ENCODE peak calls at places on chromosomes 16 and 17, in ten cellular contexts. X is AG04450, M is astrocyte of the spinal cord, H is OCI-LY7, W is transverse colon, Y is stomach, P is tibial nerve, E is WTC11, T is nephron progenitor cell, S is cardiac muscle cell. C is an unnamed sample.

GRCh38 chr17:45200701-45201100 is 21.0 kb upstream of the FMNL1 start:
- DNase-seq in Y (no peak), X (no peak), S (peak), E (no peak), H (peak), M (no peak), P (peak), T (no peak), W (no peak), C (peak)

GRCh38 chr16:87945351-87946042 is 5.7 kb upstream of the BANP start:
- DNase-seq in E (peak), M (peak), X (no peak), S (peak), T (peak), W (peak), Y (peak), P (peak), H (peak), C (peak)

GRCh38 chr17:63381101-63381729 is 64.9 kb downstream of the CYB561 start:
- DNase-seq in T (no peak), W (no peak), P (no peak), H (no peak), E (no peak), S (peak), M (no peak), X (peak), Y (no peak), C (no peak)

GRCh38 chr16:56938664-56939513 is 6.9 kb downstream of the HERPUD1 start:
- DNase-seq in H (no peak), M (no peak), X (no peak), S (no peak), P (no peak), T (no peak), Y (no peak), W (no peak), E (no peak), C (no peak)

GRCh38 chr16:87970206-87970605 is 19.0 kb downstream of the BANP start:
- DNase-seq in H (no peak), Y (no peak), T (no peak), W (no peak), P (no peak), E (no peak), X (no peak), S (peak), M (peak), C (no peak)

GRCh38 chr17:62179525-62180161 is 114.6 kb upstream of the MED13 start:
- DNase-seq in M (peak), H (no peak), X (no peak), Y (no peak), S (peak), E (no peak), W (peak), T (no peak), P (no peak), C (no peak)

GRCh38 chr17:78745407-78746088 is 36.5 kb downstream of the CYTH1 start:
- DNase-seq in S (peak), T (peak), H (peak), M (peak), X (no peak), W (no peak), P (peak), E (peak), Y (no peak), C (no peak)

GRCh38 chr17:35560703-35561102 is at the start of gene SLFN14:
- DNase-seq in T (no peak), M (no peak), P (no peak), S (no peak), H (no peak), E (no peak), X (no peak), W (no peak), Y (no peak), C (no peak)

GRCh38 chr16:27945233-27945975 is 118.1 kb downstream of the GSG1L start:
- DNase-seq in W (no peak), E (no peak), H (no peak), M (no peak), Y (peak), S (no peak), X (no peak), T (no peak), P (no peak), C (peak)

GRCh38 chr17:67602974-67603373 is 114.8 kb upstream of the NOL11 start:
- DNase-seq in S (peak), Y (peak), M (peak), T (no peak), P (no peak), H (peak), W (peak), X (no peak), E (peak), C (peak)
- TF ChIP-seq CTCF in S (peak), Y (peak), M (peak), T (peak), P (no peak), H (peak), W (peak), X (peak), E (peak), C (peak)

GRCh38 chr17:5522476-5522875 is 36.1 kb downstream of the MIS12 start:
- DNase-seq in M (no peak), W (no peak), H (no peak), X (no peak), S (no peak), E (no peak), Y (no peak), P (no peak), T (no peak), C (no peak)
- TF ChIP-seq CTCF in M (no peak), W (no peak), H (no peak), X (no peak), S (no peak), E (no peak), Y (no peak), P (no peak), T (no peak), C (no peak)

GRCh38 chr17:57906910-57907309 is 48.3 kb downstream of the CUEDC1 start:
- DNase-seq in H (no peak), T (no peak), W (no peak), E (peak), S (no peak), X (no peak), Y (no peak), P (no peak), M (no peak), C (no peak)
- TF ChIP-seq CTCF in H (no peak), T (peak), W (no peak), E (no peak), S (peak), X (peak), Y (no peak), P (peak), M (peak), C (no peak)

GRCh38 chr17:4815043-4815675 is 8.2 kb downstream of the PLD2 start:
- DNase-seq in M (no peak), H (no peak), X (no peak), S (no peak), P (no peak), E (no peak), Y (no peak), T (no peak), W (no peak), C (no peak)
- TF ChIP-seq CTCF in M (peak), H (peak), X (peak), S (peak), P (no peak), E (peak), Y (no peak), T (peak), W (peak), C (peak)

DNA sequence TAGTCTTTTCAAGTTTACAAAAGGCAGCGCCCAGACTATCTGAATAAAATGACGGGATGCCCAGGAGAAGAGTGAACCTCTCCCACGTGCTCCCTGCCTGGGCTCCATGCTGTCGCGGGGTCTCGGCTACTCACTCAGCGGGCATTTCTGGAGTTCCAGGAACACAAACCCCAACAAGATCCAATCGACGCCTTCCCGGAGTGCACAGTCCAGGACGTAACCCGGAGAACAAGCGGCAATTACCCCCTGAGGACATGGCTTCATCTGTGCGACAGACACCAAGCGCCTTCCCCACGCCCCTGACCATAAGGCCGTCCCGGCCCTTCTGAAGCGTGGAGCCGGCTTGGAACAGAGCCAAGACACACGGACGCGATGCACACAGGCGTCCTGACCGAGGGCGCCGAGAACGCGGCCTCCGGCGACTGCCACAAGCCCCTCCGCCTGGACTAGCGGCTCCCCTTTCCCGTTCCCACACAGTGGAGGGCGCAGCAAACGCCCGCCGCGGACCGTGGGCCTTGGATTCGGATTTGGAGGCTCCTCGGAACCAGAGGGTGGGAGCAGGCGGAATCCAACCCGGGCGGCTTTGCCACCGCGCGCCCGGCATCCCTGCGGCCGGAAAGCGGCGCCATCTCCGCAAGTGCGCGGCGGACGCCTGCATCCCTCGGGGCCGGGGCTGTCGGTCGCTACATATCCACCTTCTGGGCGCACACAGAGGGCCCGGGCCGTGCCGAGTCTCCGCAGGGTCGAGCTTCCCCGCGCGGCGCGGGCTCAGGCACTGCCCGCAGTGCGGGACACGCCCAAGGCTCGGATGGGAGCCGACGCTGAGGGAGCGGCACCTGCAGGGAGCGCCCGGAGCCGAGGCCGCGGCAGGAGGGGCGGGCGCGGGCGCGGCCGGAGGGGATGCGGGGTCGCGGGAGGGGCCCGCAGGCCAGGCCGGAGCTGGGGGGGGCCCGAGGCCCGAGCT is 725 bp downstream of the ABCA3 start:
- DNase-seq in P (peak), S (peak), H (no peak), M (peak), X (no peak), W (peak), T (peak), Y (peak), E (peak), C (peak)
- TF ChIP-seq CTCF in P (no peak), S (peak), H (no peak), M (peak), X (no peak), W (no peak), T (no peak), Y (no peak), E (no peak), C (no peak)

GRCh38 chr17:2982854-2983636 is 80.4 kb downstream of the OR1D5 start:
- DNase-seq in X (peak), Y (no peak), H (no peak), S (peak), T (no peak), P (no peak), W (peak), E (no peak), M (peak), C (no peak)
- TF ChIP-seq CTCF in X (peak), Y (no peak), H (no peak), S (peak), T (no peak), P (no peak), W (no peak), E (no peak), M (peak), C (no peak)

GRCh38 chr16:50593410-50594139 is 45.4 kb downstream of the NKD1 start:
- DNase-seq in E (peak), T (peak), X (no peak), Y (no peak), W (no peak), H (no peak), P (no peak), S (peak), M (no peak), C (peak)
- TF ChIP-seq CTCF in E (peak), T (peak), X (peak), Y (no peak), W (no peak), H (peak), P (no peak), S (peak), M (peak), C (no peak)

C was measured in glutamatergic neuron.